ENCODE peak calls at places on chromosomes 3 and 15, in ten cellular contexts. One of them, this sample, is unnamed.

GRCh38 chr3:52310861-52311566 is 5.1 kb upstream of the DNAH1 start:
- DNase-seq in H1: no peak
- DNase-seq in HepG2: no peak
- DNase-seq in endothelial cell of umbilical vein: no peak
- DNase-seq in WTC11: no peak
- DNase-seq in GM12878: peak; percentile 47
- DNase-seq in HCT116: no peak
- DNase-seq in SK-N-SH: no peak
- DNase-seq in K562: no peak
- DNase-seq in A549: no peak
- DNase-seq in this sample: no peak

GRCh38 chr15:65916664-65917406 is 47.5 kb downstream of the RAB11A start:
- DNase-seq in SK-N-SH: peak; percentile 91
- DNase-seq in HCT116: no peak
- DNase-seq in WTC11: peak; percentile 87
- DNase-seq in A549: peak; percentile 82
- DNase-seq in HepG2: peak; percentile 80
- DNase-seq in H1: peak; percentile 81
- DNase-seq in GM12878: peak; percentile 84
- DNase-seq in K562: peak; percentile 66
- DNase-seq in endothelial cell of umbilical vein: peak; percentile 52
- DNase-seq in this sample: peak; percentile 53

GRCh38 chr3:102444101-102444500 is 9.3 kb downstream of the ZPLD1 start:
- DNase-seq in endothelial cell of umbilical vein: no peak
- DNase-seq in HCT116: no peak
- DNase-seq in GM12878: no peak
- DNase-seq in SK-N-SH: peak; percentile 20
- DNase-seq in K562: no peak
- DNase-seq in HepG2: no peak
- DNase-seq in H1: no peak
- DNase-seq in A549: no peak
- DNase-seq in WTC11: no peak
- DNase-seq in this sample: no peak

GRCh38 chr15:78739996-78740903 is 71.0 kb downstream of the ADAMTS7 start:
- DNase-seq in endothelial cell of umbilical vein: peak; percentile 26
- DNase-seq in A549: no peak
- DNase-seq in HCT116: peak; percentile 45
- DNase-seq in WTC11: peak; percentile 95
- DNase-seq in H1: peak; percentile 96
- DNase-seq in SK-N-SH: peak; percentile 52
- DNase-seq in K562: peak; percentile 87
- DNase-seq in HepG2: peak; percentile 57
- DNase-seq in GM12878: no peak
- DNase-seq in this sample: peak; percentile 89

GRCh38 chr3:134320749-134321148 is 53.5 kb downstream of the AMOTL2 start:
- DNase-seq in A549: no peak
- DNase-seq in endothelial cell of umbilical vein: no peak
- DNase-seq in H1: peak; percentile 43
- DNase-seq in GM12878: no peak
- DNase-seq in SK-N-SH: no peak
- DNase-seq in HepG2: no peak
- DNase-seq in K562: no peak
- DNase-seq in HCT116: peak; percentile 60
- DNase-seq in WTC11: no peak
- DNase-seq in this sample: no peak

GRCh38 chr3:106228271-106228670 is 359.5 kb upstream of the CBLB start:
- DNase-seq in WTC11: no peak
- DNase-seq in HepG2: no peak
- DNase-seq in H1: no peak
- DNase-seq in K562: peak; percentile 31
- DNase-seq in HCT116: no peak
- DNase-seq in A549: no peak
- DNase-seq in GM12878: no peak
- DNase-seq in SK-N-SH: no peak
- DNase-seq in endothelial cell of umbilical vein: no peak
- DNase-seq in this sample: no peak

GRCh38 chr3:65919841-65920240 is 118.9 kb downstream of the MAGI1 start:
- DNase-seq in HCT116: no peak
- DNase-seq in A549: no peak
- DNase-seq in HepG2: no peak
- DNase-seq in H1: no peak
- DNase-seq in K562: no peak
- DNase-seq in GM12878: no peak
- DNase-seq in endothelial cell of umbilical vein: no peak
- DNase-seq in SK-N-SH: no peak
- DNase-seq in WTC11: no peak
- DNase-seq in this sample: no peak

GRCh38 chr3:52090131-52090548 is 33.8 kb upstream of the DUSP7 start:
- DNase-seq in H1: no peak
- DNase-seq in GM12878: no peak
- DNase-seq in endothelial cell of umbilical vein: peak; percentile 79
- DNase-seq in WTC11: no peak
- DNase-seq in SK-N-SH: no peak
- DNase-seq in HCT116: peak; percentile 31
- DNase-seq in K562: no peak
- DNase-seq in A549: no peak
- DNase-seq in HepG2: no peak
- DNase-seq in this sample: peak; percentile 64

GRCh38 chr3:13563911-13564310 is 15.0 kb downstream of the FBLN2 start:
- DNase-seq in endothelial cell of umbilical vein: no peak
- DNase-seq in A549: no peak
- DNase-seq in HCT116: no peak
- DNase-seq in SK-N-SH: peak; percentile 86
- DNase-seq in GM12878: no peak
- DNase-seq in WTC11: no peak
- DNase-seq in H1: no peak
- DNase-seq in HepG2: no peak
- DNase-seq in K562: no peak
- DNase-seq in this sample: no peak

GRCh38 chr3:136893848-136894443 is 31.9 kb downstream of the NCK1 start:
- DNase-seq in HepG2: peak; percentile 12
- DNase-seq in K562: no peak
- DNase-seq in H1: no peak
- DNase-seq in GM12878: no peak
- DNase-seq in A549: no peak
- DNase-seq in SK-N-SH: no peak
- DNase-seq in WTC11: no peak
- DNase-seq in endothelial cell of umbilical vein: peak; percentile 94
- DNase-seq in HCT116: no peak
- DNase-seq in this sample: no peak

GRCh38 chr15:55255714-55256113 is 33.9 kb downstream of the RAB27A start:
- DNase-seq in WTC11: no peak
- DNase-seq in HepG2: no peak
- DNase-seq in H1: no peak
- DNase-seq in A549: no peak
- DNase-seq in endothelial cell of umbilical vein: peak; percentile 9
- DNase-seq in SK-N-SH: no peak
- DNase-seq in HCT116: no peak
- DNase-seq in GM12878: no peak
- DNase-seq in K562: no peak
- DNase-seq in this sample: no peak

GRCh38 chr15:28021281-28022039 is 77.7 kb downstream of the OCA2 start:
- DNase-seq in WTC11: peak; percentile 73
- DNase-seq in K562: peak; percentile 42
- DNase-seq in endothelial cell of umbilical vein: no peak
- DNase-seq in HCT116: peak; percentile 22
- DNase-seq in SK-N-SH: peak; percentile 96
- DNase-seq in GM12878: no peak
- DNase-seq in H1: peak; percentile 73
- DNase-seq in HepG2: peak; percentile 83
- DNase-seq in A549: peak; percentile 38
- DNase-seq in this sample: peak; percentile 43

GRCh38 chr15:93862791-93863190 is 368.6 kb upstream of the MCTP2 start:
- DNase-seq in A549: no peak
- DNase-seq in HCT116: no peak
- DNase-seq in GM12878: no peak
- DNase-seq in endothelial cell of umbilical vein: no peak
- DNase-seq in SK-N-SH: no peak
- DNase-seq in HepG2: no peak
- DNase-seq in H1: no peak
- DNase-seq in WTC11: no peak
- DNase-seq in K562: no peak
- DNase-seq in this sample: peak; percentile 87

GRCh38 chr3:130644600-130645232 is 101.9 kb downstream of the PIK3R4 start:
- DNase-seq in GM12878: no peak
- DNase-seq in K562: no peak
- DNase-seq in H1: no peak
- DNase-seq in WTC11: no peak
- DNase-seq in endothelial cell of umbilical vein: peak; percentile 5
- DNase-seq in HCT116: no peak
- DNase-seq in A549: no peak
- DNase-seq in SK-N-SH: no peak
- DNase-seq in HepG2: no peak
- DNase-seq in this sample: no peak

GRCh38 chr3:150751781-150752263 is 11.1 kb downstream of the SIAH2 start:
- DNase-seq in WTC11: no peak
- DNase-seq in HCT116: no peak
- DNase-seq in GM12878: no peak
- DNase-seq in endothelial cell of umbilical vein: no peak
- DNase-seq in HepG2: peak; percentile 38
- DNase-seq in A549: no peak
- DNase-seq in H1: no peak
- DNase-seq in SK-N-SH: no peak
- DNase-seq in K562: no peak
- DNase-seq in this sample: no peak
- TF ChIP-seq MAX in WTC11: no peak
- TF ChIP-seq MAX in HCT116: no peak
- TF ChIP-seq MAX in GM12878: no peak
- TF ChIP-seq MAX in endothelial cell of umbilical vein: no peak
- TF ChIP-seq MAX in HepG2: no peak
- TF ChIP-seq MAX in A549: no peak
- TF ChIP-seq MAX in H1: no peak
- TF ChIP-seq MAX in SK-N-SH: no peak
- TF ChIP-seq MAX in K562: no peak
- TF ChIP-seq MAX in this sample: no peak

DNA sequence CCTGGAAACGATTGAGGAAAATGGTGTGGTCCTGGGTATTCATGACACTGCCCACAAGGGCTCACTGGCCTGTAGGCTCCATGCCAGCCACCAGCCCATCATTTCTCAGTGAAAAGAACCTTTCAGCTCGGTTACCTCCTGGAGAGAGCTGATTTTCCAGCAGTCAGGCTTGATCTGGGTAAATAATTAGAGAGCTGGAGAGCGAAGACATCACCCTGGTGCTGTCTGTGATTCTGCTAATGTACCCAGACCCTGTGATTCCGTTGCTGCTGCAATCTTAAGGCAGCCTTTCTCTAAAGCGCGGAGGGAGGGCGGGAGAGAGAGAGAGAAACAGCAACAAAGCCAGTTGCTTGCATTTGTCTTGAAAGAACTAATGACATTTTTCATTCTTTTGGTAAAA is 221.9 kb upstream of the TOPAZ1 start:
- DNase-seq in endothelial cell of umbilical vein: no peak
- DNase-seq in WTC11: no peak
- DNase-seq in HepG2: no peak
- DNase-seq in H1: no peak
- DNase-seq in HCT116: no peak
- DNase-seq in SK-N-SH: peak; percentile 62
- DNase-seq in A549: no peak
- DNase-seq in K562: no peak
- DNase-seq in GM12878: no peak
- DNase-seq in this sample: no peak
- TF ChIP-seq MAX in endothelial cell of umbilical vein: no peak
- TF ChIP-seq MAX in WTC11: no peak
- TF ChIP-seq MAX in HepG2: no peak
- TF ChIP-seq MAX in H1: no peak
- TF ChIP-seq MAX in HCT116: no peak
- TF ChIP-seq MAX in SK-N-SH: no peak
- TF ChIP-seq MAX in A549: no peak
- TF ChIP-seq MAX in K562: no peak
- TF ChIP-seq MAX in GM12878: no peak
- TF ChIP-seq MAX in this sample: no peak

GRCh38 chr3:12191559-12191958 is 32.8 kb upstream of the TIMP4 start:
- DNase-seq in WTC11: no peak
- DNase-seq in K562: no peak
- DNase-seq in endothelial cell of umbilical vein: no peak
- DNase-seq in HCT116: no peak
- DNase-seq in H1: no peak
- DNase-seq in SK-N-SH: no peak
- DNase-seq in GM12878: no peak
- DNase-seq in A549: no peak
- DNase-seq in HepG2: no peak
- DNase-seq in this sample: no peak
- TF ChIP-seq MAX in WTC11: no peak
- TF ChIP-seq MAX in K562: no peak
- TF ChIP-seq MAX in endothelial cell of umbilical vein: no peak
- TF ChIP-seq MAX in HCT116: no peak
- TF ChIP-seq MAX in H1: no peak
- TF ChIP-seq MAX in SK-N-SH: no peak
- TF ChIP-seq MAX in GM12878: no peak
- TF ChIP-seq MAX in A549: no peak
- TF ChIP-seq MAX in HepG2: no peak
- TF ChIP-seq MAX in this sample: no peak

GRCh38 chr15:38709196-38709595 is 144.6 kb upstream of the RASGRP1 start:
- DNase-seq in GM12878: no peak
- DNase-seq in SK-N-SH: no peak
- DNase-seq in HCT116: no peak
- DNase-seq in HepG2: no peak
- DNase-seq in A549: no peak
- DNase-seq in WTC11: no peak
- DNase-seq in K562: no peak
- DNase-seq in H1: no peak
- DNase-seq in endothelial cell of umbilical vein: no peak
- DNase-seq in this sample: no peak

GRCh38 chr15:38708672-38709188 is 144.1 kb upstream of the RASGRP1 start:
- DNase-seq in GM12878: no peak
- DNase-seq in endothelial cell of umbilical vein: peak; percentile 21
- DNase-seq in H1: no peak
- DNase-seq in HCT116: no peak
- DNase-seq in A549: no peak
- DNase-seq in K562: no peak
- DNase-seq in SK-N-SH: no peak
- DNase-seq in WTC11: no peak
- DNase-seq in HepG2: no peak
- DNase-seq in this sample: no peak

DNA sequence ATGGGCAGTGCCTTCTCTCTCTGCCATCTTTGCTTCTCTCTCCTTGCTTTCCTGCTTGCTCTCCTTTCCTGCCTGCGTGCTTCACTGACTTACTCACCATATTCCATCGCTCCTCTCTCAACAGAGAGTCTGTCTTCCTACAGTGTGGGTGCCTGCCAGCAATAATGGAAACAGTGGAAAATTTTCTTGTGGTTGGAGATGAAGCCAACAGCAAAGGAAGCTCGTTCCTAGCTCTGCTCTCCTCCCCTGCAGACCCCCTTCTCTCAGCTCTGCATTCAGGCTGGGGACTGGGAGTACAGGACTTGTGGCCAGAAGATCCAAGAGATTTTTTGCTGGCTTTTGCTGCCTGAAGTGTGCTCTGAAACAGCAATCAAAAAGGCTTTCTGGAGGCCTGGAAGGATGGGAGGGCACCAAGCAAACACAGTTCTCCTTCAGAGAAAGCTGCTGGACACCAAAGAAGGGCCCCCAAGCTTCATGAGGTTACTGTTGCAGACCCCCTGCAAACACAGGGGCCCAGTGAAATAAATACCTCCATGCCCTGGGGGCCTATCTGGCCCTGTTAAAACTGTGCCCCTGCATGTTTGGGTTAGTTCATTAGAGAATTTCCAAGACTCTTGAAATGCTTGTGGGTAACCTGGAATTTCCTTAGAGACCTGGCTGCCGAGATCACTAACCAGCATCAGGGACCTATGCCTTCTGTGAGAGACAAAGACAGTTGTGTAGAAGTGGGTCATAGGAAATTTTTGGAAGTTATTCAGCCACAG is 149.9 kb upstream of the RASGRP1 start:
- DNase-seq in endothelial cell of umbilical vein: peak; percentile 92
- DNase-seq in A549: no peak
- DNase-seq in GM12878: no peak
- DNase-seq in H1: no peak
- DNase-seq in K562: no peak
- DNase-seq in HCT116: no peak
- DNase-seq in HepG2: no peak
- DNase-seq in SK-N-SH: no peak
- DNase-seq in WTC11: no peak
- DNase-seq in this sample: no peak
- TF ChIP-seq MAX in endothelial cell of umbilical vein: no peak
- TF ChIP-seq MAX in A549: no peak
- TF ChIP-seq MAX in GM12878: no peak
- TF ChIP-seq MAX in H1: no peak
- TF ChIP-seq MAX in K562: no peak
- TF ChIP-seq MAX in HCT116: no peak
- TF ChIP-seq MAX in HepG2: no peak
- TF ChIP-seq MAX in SK-N-SH: peak; percentile 72
- TF ChIP-seq MAX in WTC11: no peak
- TF ChIP-seq MAX in this sample: no peak

This sample was measured in NB4.